ENCODE peak calls at places on chromosomes 4 and X, in eight cellular contexts. K is K562, G is progenitor cell of endocrine pancreas, U is occipital lobe, D is neural progenitor cell, B is cardiac fibroblast, Y is left ventricle myocardium superior, W is Right ventricle myocardium superior. X is an unnamed sample.

GRCh38 chr4:122621010-122621616 is at the start of gene IL21:
- DNase-seq in B (no peak), W (no peak), K (no peak), Y (no peak), G (no peak), D (no peak), U (no peak), X (no peak)

GRCh38 chr4:40557741-40558140 is 71.9 kb downstream of the RBM47 start:
- DNase-seq in K (no peak), G (no peak), D (no peak), U (no peak), Y (no peak), B (peak), W (no peak), X (no peak)

GRCh38 chr4:38371391-38371851 is 292.6 kb upstream of the KLF3 start:
- DNase-seq in U (no peak), B (peak), G (no peak), Y (no peak), W (no peak), D (no peak), K (no peak), X (no peak)

GRCh38 chr4:73911746-73912145 is 42.6 kb downstream of the CXCL1 start:
- DNase-seq in U (no peak), W (no peak), B (no peak), D (no peak), G (no peak), Y (no peak), K (no peak), X (no peak)

GRCh38 chr4:20984011-20984836 is 284.0 kb downstream of the PACRGL start:
- DNase-seq in Y (no peak), K (no peak), U (no peak), W (peak), G (peak), D (peak), B (peak), X (peak)

GRCh38 chr4:158172558-158173258 is at the start of gene GASK1B:
- DNase-seq in K (peak), Y (no peak), D (peak), G (no peak), W (peak), B (peak), U (no peak), X (no peak)

GRCh38 chrX:119505945-119506344 is 37.7 kb downstream of the SLC25A5 start:
- DNase-seq in W (no peak), D (no peak), B (no peak), Y (no peak), K (no peak), U (no peak), G (no peak), X (no peak)

GRCh38 chr4:81650871-81651270 is 179.2 kb upstream of the RASGEF1B start:
- DNase-seq in D (no peak), W (no peak), U (no peak), B (peak), G (no peak), Y (no peak), K (no peak), X (no peak)

GRCh38 chrX:152912121-152912520 is 14.3 kb downstream of the ZNF185 start:
- DNase-seq in G (no peak), K (peak), U (no peak), B (no peak), W (no peak), D (no peak), Y (no peak), X (no peak)

GRCh38 chr4:75845992-75846391 is 56.3 kb downstream of the PPEF2 start:
- DNase-seq in K (no peak), B (no peak), G (no peak), W (no peak), Y (no peak), U (no peak), D (no peak), X (no peak)

GRCh38 chr4:127881565-127881869 is 824 bp downstream of the PLK4 start:
- DNase-seq in K (no peak), G (no peak), U (no peak), D (no peak), W (no peak), Y (no peak), B (no peak), X (no peak)

GRCh38 chr4:113645771-113646455 is 115.6 kb downstream of the CAMK2D start:
- DNase-seq in K (peak), W (no peak), B (peak), D (peak), G (no peak), U (no peak), Y (no peak), X (no peak)

GRCh38 chr4:80566203-80566872 is 230.8 kb downstream of the CFAP299 start:
- DNase-seq in K (no peak), B (no peak), D (no peak), W (no peak), Y (no peak), U (no peak), G (no peak), X (no peak)

GRCh38 chr4:20299515-20299914 is 47.8 kb downstream of the SLIT2 start:
- DNase-seq in D (peak), W (no peak), Y (no peak), K (peak), B (peak), G (no peak), U (no peak), X (no peak)

GRCh38 chr4:22695917-22696316 is 3.2 kb downstream of the GBA3 start:
- DNase-seq in Y (no peak), W (no peak), U (no peak), D (no peak), G (no peak), B (no peak), K (no peak), X (no peak)

GRCh38 chr4:72489267-72489666 is 79.8 kb downstream of the ADAMTS3 start:
- DNase-seq in G (no peak), D (no peak), W (no peak), B (peak), Y (no peak), U (no peak), K (no peak), X (no peak)

GRCh38 chrX:38313190-38313589 is 14.1 kb downstream of the RPGR start:
- DNase-seq in Y (no peak), K (no peak), U (no peak), W (no peak), B (peak), D (no peak), G (no peak), X (no peak)

GRCh38 chr4:108991929-108992328 is 229.1 kb upstream of the ETNPPL start:
- DNase-seq in W (no peak), D (no peak), Y (no peak), U (no peak), B (peak), K (no peak), G (no peak), X (no peak)

GRCh38 chrX:140572724-140573123 is 67.9 kb upstream of the SOX3 start:
- DNase-seq in U (no peak), B (peak), Y (peak), D (peak), K (peak), G (peak), W (no peak), X (peak)

GRCh38 chr4:70855464-70855863 is 15.8 kb upstream of the GRSF1 start:
- DNase-seq in W (no peak), Y (no peak), B (peak), G (no peak), D (no peak), K (peak), U (no peak), X (no peak)

GRCh38 chrX:150694738-150695410 is 1.7 kb downstream of the MTMR1 start:
- DNase-seq in W (no peak), D (peak), G (no peak), U (no peak), Y (no peak), B (no peak), K (peak), X (peak)

GRCh38 chr4:110442309-110442708 is 33.6 kb upstream of the ENPEP start:
- DNase-seq in G (no peak), D (no peak), Y (no peak), W (no peak), U (no peak), B (no peak), K (no peak), X (no peak)

GRCh38 chr4:128768373-128768996 is 41.0 kb upstream of the JADE1 start:
- DNase-seq in G (no peak), W (no peak), D (no peak), K (peak), U (no peak), B (peak), Y (no peak), X (no peak)

GRCh38 chrX:112846787-112847186 is 6.2 kb upstream of the AMOT start:
- DNase-seq in Y (no peak), W (no peak), K (no peak), G (no peak), U (no peak), B (no peak), D (no peak), X (no peak)

GRCh38 chrX:97704474-97704873 is 820.8 kb downstream of the RPA4 start:
- DNase-seq in K (no peak), Y (no peak), W (no peak), D (no peak), B (no peak), G (no peak), U (no peak), X (no peak)

GRCh38 chrX:497201-497710 is 110.5 kb upstream of the PPP2R3B start:
- DNase-seq in Y (no peak), U (no peak), G (no peak), B (no peak), D (peak), K (no peak), W (no peak), X (no peak)

GRCh38 chrX:14440109-14440508 is 89.2 kb upstream of the GLRA2 start:
- DNase-seq in D (no peak), B (no peak), W (no peak), U (no peak), Y (no peak), K (no peak), G (no peak), X (no peak)

GRCh38 chr4:61994036-61994435 is 793.9 kb downstream of the ADGRL3 start:
- DNase-seq in Y (no peak), W (no peak), K (no peak), G (no peak), B (peak), D (no peak), U (no peak), X (no peak)

GRCh38 chrX:130125090-130125489 is 14.8 kb upstream of the ELF4 start:
- DNase-seq in Y (peak), G (no peak), U (peak), W (peak), B (peak), K (peak), D (no peak), X (no peak)

GRCh38 chr4:36313687-36314086 is 32.3 kb downstream of the DTHD1 start:
- DNase-seq in Y (no peak), D (no peak), K (no peak), W (no peak), G (no peak), U (no peak), B (no peak), X (no peak)

GRCh38 chr4:55458164-55458563 is 62.4 kb downstream of the TMEM165 start:
- DNase-seq in Y (no peak), D (no peak), G (no peak), W (no peak), K (no peak), B (peak), U (no peak), X (no peak)

GRCh38 chrX:15206306-15206705 is 63.6 kb downstream of the ASB9 start:
- DNase-seq in D (no peak), W (no peak), G (no peak), K (peak), B (no peak), Y (no peak), U (no peak), X (no peak)

GRCh38 chr4:83320548-83320947 is 14.1 kb downstream of the HPSE start:
- DNase-seq in G (no peak), U (no peak), D (no peak), B (peak), K (no peak), W (peak), Y (peak), X (no peak)

GRCh38 chr4:142883433-142883832 is 37.3 kb upstream of the INPP4B start:
- DNase-seq in U (no peak), B (peak), D (peak), G (no peak), K (no peak), Y (no peak), W (no peak), X (no peak)

GRCh38 chr4:25160714-25161598 is 707 bp upstream of the SEPSECS start:
- DNase-seq in K (peak), D (no peak), G (no peak), W (no peak), B (no peak), U (no peak), Y (no peak), X (no peak)